ENCODE peak calls at places on chromosomes 16 and 17, in seven cellular contexts. I, S, J, X, K, C and U are unnamed samples.

GRCh38 chr17:12987120-12987519 is 30.7 kb downstream of the ELAC2 start:
- DNase-seq in S (no peak), J (no peak), C (no peak), K (no peak), X (no peak), I (no peak), U (no peak)

GRCh38 chr17:9971991-9972390 is 66.9 kb upstream of the RCVRN start:
- DNase-seq in K (no peak), X (no peak), I (no peak), S (no peak), C (no peak), J (peak), U (no peak)

GRCh38 chr17:81412490-81413093 is 17.3 kb downstream of the BAHCC1 start:
- DNase-seq in C (no peak), X (peak), J (no peak), I (no peak), S (peak), K (peak), U (no peak)

GRCh38 chr16:77298638-77299360 is 99.6 kb downstream of the SYCE1L start:
- DNase-seq in S (no peak), C (no peak), J (peak), X (no peak), K (no peak), I (peak), U (no peak)

GRCh38 chr17:72111374-72111773 is 9.4 kb upstream of the SOX9 start:
- DNase-seq in X (no peak), I (no peak), S (no peak), C (no peak), J (no peak), K (no peak), U (no peak)

GRCh38 chr17:61849674-61850073 is 13.7 kb downstream of the BRIP1 start:
- DNase-seq in S (no peak), X (no peak), I (no peak), J (no peak), K (no peak), C (no peak), U (no peak)

GRCh38 chr17:18118633-18118975 is 10.0 kb downstream of the MYO15A start:
- DNase-seq in S (no peak), I (no peak), X (no peak), C (no peak), J (no peak), K (no peak), U (no peak)

GRCh38 chr17:67105213-67105612 is 60.9 kb downstream of the CACNG1 start:
- DNase-seq in J (peak), K (no peak), X (no peak), C (no peak), I (peak), S (no peak), U (no peak)

GRCh38 chr17:19659366-19660177 is 11.0 kb downstream of the ALDH3A2 start:
- DNase-seq in I (no peak), K (no peak), X (no peak), S (no peak), J (no peak), C (no peak), U (no peak)

GRCh38 chr17:44900894-44901293 is 1.6 kb upstream of the EFTUD2 start:
- DNase-seq in C (no peak), S (no peak), X (no peak), I (peak), J (peak), K (no peak), U (no peak)

GRCh38 chr17:4365628-4366311 is 705 bp downstream of the UBE2G1 start:
- DNase-seq in J (peak), K (no peak), S (no peak), X (peak), C (no peak), I (no peak), U (no peak)

GRCh38 chr17:36867716-36868115 is 69.6 kb upstream of the LHX1 start:
- DNase-seq in I (no peak), C (no peak), K (no peak), J (no peak), S (no peak), X (no peak), U (no peak)

GRCh38 chr16:50209548-50210265 is 56.6 kb downstream of the TENT4B start:
- DNase-seq in J (no peak), X (no peak), I (no peak), S (no peak), C (no peak), K (no peak), U (no peak)

GRCh38 chr16:66581246-66581952 is 2.1 kb downstream of the CMTM2 start:
- DNase-seq in J (no peak), S (no peak), X (no peak), K (no peak), C (no peak), I (no peak), U (no peak)

GRCh38 chr16:16096161-16096857 is 127.0 kb downstream of the ABCC6 start:
- DNase-seq in C (no peak), X (no peak), K (no peak), I (no peak), J (peak), S (no peak), U (no peak)

GRCh38 chr16:66044616-66045015 is 321.9 kb upstream of the CDH5 start:
- DNase-seq in I (no peak), S (no peak), X (no peak), K (no peak), J (no peak), C (no peak), U (no peak)

GRCh38 chr17:69608114-69608513 is 193.6 kb downstream of the MAP2K6 start:
- DNase-seq in I (no peak), J (no peak), K (no peak), C (no peak), X (no peak), S (no peak), U (no peak)

GRCh38 chr16:66849021-66849420 is 4.8 kb downstream of the CA7 start:
- DNase-seq in S (no peak), J (no peak), X (no peak), K (no peak), I (no peak), C (no peak), U (no peak)

GRCh38 chr17:63973930-63974593 is 1.3 kb upstream of the SCN4A start:
- DNase-seq in C (no peak), I (peak), J (peak), K (no peak), X (no peak), S (no peak), U (no peak)

GRCh38 chr16:24049113-24049512 is 207.0 kb upstream of the CACNG3 start:
- DNase-seq in C (no peak), J (no peak), X (no peak), I (no peak), S (no peak), K (peak), U (no peak)

GRCh38 chr17:17873450-17873991 is 36.7 kb upstream of the SREBF1 start:
- DNase-seq in S (no peak), K (no peak), C (no peak), X (no peak), J (no peak), I (no peak), U (no peak)

GRCh38 chr16:76653390-76654026 is 376.3 kb downstream of the CNTNAP4 start:
- DNase-seq in J (peak), S (peak), X (no peak), C (no peak), I (no peak), K (no peak), U (no peak)

GRCh38 chr16:13471036-13471435 is 448.9 kb upstream of the ERCC4 start:
- DNase-seq in C (no peak), S (no peak), J (no peak), K (no peak), X (no peak), I (no peak), U (no peak)

GRCh38 chr17:50596191-50597037 is 35.9 kb downstream of the CACNA1G start:
- DNase-seq in C (no peak), I (no peak), J (no peak), S (no peak), X (no peak), K (no peak), U (no peak)

GRCh38 chr17:77325826-77326581 is 185.2 kb downstream of the SEC14L1 start:
- DNase-seq in K (no peak), I (no peak), C (no peak), J (peak), S (no peak), X (no peak), U (peak)

GRCh38 chr17:80793851-80794267 is 197.8 kb upstream of the CHMP6 start:
- DNase-seq in S (no peak), I (peak), K (no peak), J (peak), X (no peak), C (no peak), U (no peak)

GRCh38 chr17:38416840-38417209 is 11.4 kb upstream of the ARHGAP23 start:
- DNase-seq in I (no peak), J (no peak), C (no peak), S (no peak), X (no peak), K (no peak), U (no peak)

GRCh38 chr17:70345061-70345460 is 175.7 kb downstream of the KCNJ2 start:
- DNase-seq in X (no peak), K (no peak), C (no peak), I (no peak), S (no peak), J (no peak), U (no peak)

GRCh38 chr17:27993161-27993695 is 49.2 kb upstream of the NLK start:
- DNase-seq in J (no peak), X (no peak), S (no peak), C (no peak), I (no peak), K (no peak), U (no peak)

GRCh38 chr17:62679866-62680377 is 52.5 kb downstream of the MRC2 start:
- DNase-seq in I (no peak), S (no peak), J (no peak), C (no peak), K (no peak), X (no peak), U (no peak)

GRCh38 chr17:82616021-82616703 is 32.1 kb downstream of the WDR45B start:
- DNase-seq in S (no peak), J (no peak), X (no peak), C (no peak), I (no peak), K (no peak), U (no peak)

GRCh38 chr17:30074254-30074653 is 42.4 kb upstream of the NSRP1 start:
- DNase-seq in X (no peak), I (no peak), J (no peak), S (no peak), C (no peak), K (no peak), U (no peak)